ENCODE peak calls at places on chromosomes 11 and 22, in seven cellular contexts. M is IMR-90; Z is colonic mucosa; K is A549; Y is thoracic aorta; T is CD8-positive, alpha-beta T cell; P is aorta. Q is an unnamed sample. For H3K9me3, the result is how much of the 10 kb centered on the place peaks cover.

GRCh38 chr11:106466441-106467190 is 389.2 kb downstream of the AASDHPPT start:
- DNase-seq in Z (no peak), T (no peak), K (no peak), Y (no peak), P (no peak), M (peak), Q (no peak)

GRCh38 chr11:20611892-20612291 is 12.5 kb downstream of the SLC6A5 start:
- DNase-seq in P (no peak), Z (no peak), Y (no peak), K (no peak), M (no peak), T (no peak), Q (no peak)

GRCh38 chr11:29310706-29311342 is 706.0 kb downstream of the KCNA4 start:
- DNase-seq in T (no peak), P (no peak), Z (no peak), Y (no peak), M (peak), K (no peak), Q (no peak)

GRCh38 chr11:2807276-2807681 is 78.3 kb downstream of the CDKN1C start:
- DNase-seq in Z (peak), T (no peak), K (no peak), Y (peak), M (no peak), P (peak), Q (peak)

GRCh38 chr22:23070418-23071162 is at the start of gene GNAZ:
- DNase-seq in Y (no peak), T (peak), K (peak), M (no peak), Z (no peak), P (peak), Q (no peak)

GRCh38 chr11:69138265-69138664 is 17.5 kb upstream of the SMIM38 start:
- DNase-seq in Y (no peak), T (no peak), P (no peak), K (peak), M (peak), Z (no peak), Q (no peak)

GRCh38 chr22:38097557-38098409 is 12.7 kb downstream of the BAIAP2L2 start:
- DNase-seq in T (no peak), Y (no peak), Z (no peak), P (peak), K (no peak), M (peak), Q (no peak)

GRCh38 chr11:45565589-45565988 is 99.8 kb downstream of the CHST1 start:
- DNase-seq in K (no peak), M (no peak), T (no peak), Y (no peak), Z (no peak), P (no peak), Q (no peak)

GRCh38 chr11:60777106-60777505 is 8.0 kb upstream of the MS4A10 start:
- DNase-seq in T (no peak), Y (no peak), M (no peak), K (no peak), P (no peak), Z (no peak), Q (no peak)

GRCh38 chr22:26445577-26446275 is 16.7 kb downstream of the ASPHD2 start:
- DNase-seq in K (no peak), M (no peak), Y (no peak), P (no peak), T (no peak), Z (no peak), Q (no peak)

GRCh38 chr11:17687946-17688670 is 31.3 kb upstream of the MYOD1 start:
- DNase-seq in Y (no peak), P (no peak), T (no peak), M (no peak), K (no peak), Z (no peak), Q (no peak)

GRCh38 chr11:117836077-117836960 is 11.8 kb upstream of the FXYD2 start:
- DNase-seq in Y (no peak), P (no peak), K (no peak), T (no peak), M (no peak), Z (peak), Q (no peak)

DNA sequence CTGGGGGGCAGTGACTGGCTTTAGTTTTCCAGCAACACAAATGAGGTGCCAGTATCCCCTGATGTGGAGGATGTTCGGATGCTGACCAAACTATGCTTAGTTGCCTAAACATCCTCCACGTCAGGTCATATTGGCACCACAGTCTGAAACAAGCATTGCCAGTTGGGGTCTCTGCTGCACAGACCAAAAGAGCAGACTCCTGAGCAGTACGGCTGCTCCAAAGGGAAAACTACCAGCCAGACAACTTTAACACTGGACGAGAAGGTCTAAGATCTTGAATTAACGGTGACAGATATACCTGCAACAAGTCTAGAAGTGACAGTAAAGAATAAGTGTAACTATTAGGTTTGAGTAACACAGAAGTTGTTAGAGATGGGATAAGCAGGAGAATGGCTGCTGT is 40.5 kb upstream of the CLTCL1 start:
- DNase-seq in Y (no peak), M (no peak), Z (no peak), T (no peak), P (no peak), K (no peak), Q (no peak)
- H3K9me3 ChIP-seq in Y (under half), M (under half), Z (under half), T (under half), P (under half), K (under half), Q (under half)

GRCh38 chr11:128481135-128481534 is 106.2 kb downstream of the ETS1 start:
- DNase-seq in Y (no peak), P (no peak), Z (no peak), T (no peak), K (no peak), M (peak), Q (no peak)
- H3K27ac ChIP-seq in Y (no peak), P (no peak), Z (peak), T (peak), K (no peak), M (no peak), Q (no peak)

GRCh38 chr22:11598492-11599440 is 3929.2 kb upstream of the OR11H1 start:
- DNase-seq in Z (no peak), Y (no peak), M (no peak), P (no peak), T (no peak), K (no peak), Q (no peak)
- H3K9me3 ChIP-seq in Z (under half), Y (under half), M (under half), P (under half), T (under half), K (under half), Q (under half)

GRCh38 chr22:46764140-46764680 is 1.8 kb downstream of the TBC1D22A start:
- DNase-seq in Y (no peak), Z (no peak), M (peak), P (no peak), T (no peak), K (no peak), Q (no peak)

GRCh38 chr22:46761017-46761416 is 1.4 kb upstream of the TBC1D22A start:
- DNase-seq in Y (no peak), T (no peak), K (no peak), M (no peak), Z (no peak), P (no peak), Q (no peak)

GRCh38 chr22:46761539-46762237 is 762 bp upstream of the TBC1D22A start:
- DNase-seq in T (no peak), M (peak), P (no peak), Z (no peak), Y (no peak), K (no peak), Q (no peak)

GRCh38 chr22:46763051-46763705 is 728 bp downstream of the TBC1D22A start:
- DNase-seq in P (no peak), Y (no peak), T (peak), M (peak), Z (no peak), K (no peak), Q (peak)

DNA sequence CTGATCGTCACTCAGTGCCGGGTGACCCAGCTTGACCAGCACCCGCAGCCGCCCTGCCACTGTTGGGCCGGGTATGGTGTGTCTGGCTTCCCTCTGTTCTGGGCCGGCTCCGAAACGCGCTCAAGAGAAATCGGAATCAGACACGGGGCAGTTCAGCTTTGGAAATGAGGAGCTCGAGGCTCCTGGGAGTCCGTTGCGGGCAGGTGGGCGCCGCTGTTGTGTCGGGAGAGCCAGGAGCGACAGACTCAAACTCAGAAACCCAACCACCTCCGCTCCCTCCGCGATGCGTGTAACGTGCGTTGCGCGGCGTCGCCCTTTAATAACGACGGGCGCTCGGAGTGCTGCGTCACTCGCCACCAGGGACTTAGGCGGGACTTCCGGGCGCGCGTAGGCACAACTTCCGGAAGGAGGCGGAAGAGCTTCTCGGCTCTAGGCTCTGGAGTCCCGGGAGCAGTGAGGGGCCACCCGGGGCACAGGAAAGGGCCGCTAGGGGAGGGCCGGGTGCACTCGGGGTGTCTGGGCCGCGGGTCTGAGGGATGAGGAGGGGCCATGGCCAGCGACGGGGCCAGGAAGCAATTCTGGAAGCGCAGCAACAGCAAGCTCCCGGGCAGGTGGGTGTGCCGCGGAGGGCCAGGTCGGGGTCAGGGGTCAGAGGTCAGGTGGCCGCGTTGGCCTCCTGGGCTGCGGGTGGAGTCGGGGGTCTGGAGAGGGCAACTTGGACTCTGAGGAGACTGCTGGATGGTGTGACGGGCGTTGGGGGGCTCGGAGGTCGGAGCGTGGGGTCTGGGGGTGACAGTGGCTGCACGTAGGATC is at the start of gene TBC1D22A:
- DNase-seq in T (peak), K (peak), Y (peak), Z (peak), M (peak), P (peak), Q (peak)
- H3K27ac ChIP-seq in T (peak), K (peak), Y (peak), Z (peak), M (peak), P (peak), Q (peak)

GRCh38 chr22:48870436-48870835 is 957.2 kb downstream of the BRD1 start:
- DNase-seq in Z (no peak), P (no peak), M (no peak), K (no peak), T (no peak), Y (no peak), Q (no peak)
- H3K9me3 ChIP-seq in Z (under half), P (under half), M (under half), K (under half), T (under half), Y (under half), Q (under half)

GRCh38 chr11:86815726-86816125 is 15.4 kb downstream of the PRSS23 start:
- DNase-seq in Z (no peak), P (no peak), K (no peak), Y (no peak), T (no peak), M (no peak), Q (no peak)

GRCh38 chr11:86812981-86813380 is 12.6 kb downstream of the PRSS23 start:
- DNase-seq in K (no peak), Z (no peak), T (no peak), Y (no peak), P (no peak), M (peak), Q (no peak)

GRCh38 chr11:86812322-86812670 is 12.0 kb downstream of the PRSS23 start:
- DNase-seq in Z (no peak), T (no peak), M (no peak), Y (no peak), P (no peak), K (no peak), Q (no peak)

GRCh38 chr11:86816251-86816726 is 15.9 kb downstream of the PRSS23 start:
- DNase-seq in K (peak), M (peak), T (no peak), Y (no peak), Z (no peak), P (no peak), Q (no peak)

GRCh38 chr11:86814775-86815174 is 14.4 kb downstream of the PRSS23 start:
- DNase-seq in Y (no peak), M (peak), T (no peak), K (no peak), P (no peak), Z (no peak), Q (no peak)
- H3K27ac ChIP-seq in Y (peak), M (no peak), T (no peak), K (peak), P (peak), Z (peak), Q (peak)

Q was measured in right cardiac atrium.